ENCODE peak calls at places on chromosome 14, in seven cellular contexts. V is left ventricle myocardium inferior, G is RPMI7951, P is fibroblast of the conjunctiva, L is BJ, F is KBM-7, M is T-cell. Z is an unnamed sample.

GRCh38 chr14:85813040-85813439 is 283.1 kb downstream of the FLRT2 start:
- DNase-seq in M (no peak), P (no peak), V (no peak), F (no peak), L (no peak), G (no peak), Z (no peak)

GRCh38 chr14:87940894-87941293 is 52.1 kb downstream of the GALC start:
- DNase-seq in P (no peak), M (no peak), V (no peak), F (no peak), G (no peak), L (no peak), Z (no peak)

GRCh38 chr14:22225526-22226133 is 363.4 kb downstream of the DAD1 start:
- DNase-seq in F (no peak), G (no peak), P (no peak), L (no peak), M (no peak), V (no peak), Z (no peak)

GRCh38 chr14:51448831-51449665 is 202.7 kb upstream of the FRMD6 start:
- DNase-seq in M (no peak), G (peak), F (no peak), P (no peak), L (peak), V (peak), Z (no peak)

GRCh38 chr14:61898568-61898967 is 136.3 kb downstream of the SNAPC1 start:
- DNase-seq in F (no peak), L (no peak), P (no peak), V (no peak), M (no peak), G (no peak), Z (no peak)

GRCh38 chr14:103128631-103129300 is 5.5 kb downstream of the TNFAIP2 start:
- DNase-seq in G (no peak), V (peak), P (no peak), M (no peak), L (no peak), F (no peak), Z (no peak)

GRCh38 chr14:34710744-34711143 is 3.6 kb downstream of the CFL2 start:
- DNase-seq in F (no peak), V (no peak), M (no peak), P (no peak), L (no peak), G (no peak), Z (no peak)

GRCh38 chr14:51726166-51726899 is 74.6 kb downstream of the FRMD6 start:
- DNase-seq in V (no peak), G (no peak), M (no peak), L (no peak), F (no peak), P (no peak), Z (no peak)

GRCh38 chr14:104333903-104334811 is 195.8 kb downstream of the KIF26A start:
- DNase-seq in M (no peak), P (no peak), F (no peak), L (no peak), V (no peak), G (no peak), Z (no peak)

GRCh38 chr14:98965061-98965460 is 306.9 kb downstream of the BCL11B start:
- DNase-seq in F (no peak), V (no peak), P (no peak), L (no peak), M (no peak), G (no peak), Z (no peak)

GRCh38 chr14:70692210-70692609 is 50.5 kb downstream of the TTC9 start:
- DNase-seq in L (no peak), V (peak), P (no peak), F (no peak), M (no peak), G (peak), Z (no peak)

GRCh38 chr14:71169861-71170260 is 262.6 kb downstream of the PCNX1 start:
- DNase-seq in L (no peak), F (no peak), G (no peak), V (no peak), M (no peak), P (no peak), Z (peak)

GRCh38 chr14:21307641-21308040 is 27.8 kb downstream of the RPGRIP1 start:
- DNase-seq in F (no peak), G (no peak), V (no peak), M (no peak), L (no peak), P (no peak), Z (no peak)

GRCh38 chr14:25074112-25074511 is 24.2 kb upstream of the STXBP6 start:
- DNase-seq in V (no peak), L (no peak), G (no peak), M (no peak), F (no peak), P (no peak), Z (no peak)

GRCh38 chr14:67553547-67553946 is 20.5 kb downstream of the PLEKHH1 start:
- DNase-seq in P (no peak), V (no peak), M (no peak), L (no peak), F (no peak), G (no peak), Z (no peak)

GRCh38 chr14:46399049-46399448 is 252.5 kb downstream of the RPL10L start:
- DNase-seq in V (no peak), G (no peak), M (no peak), L (no peak), F (no peak), P (no peak), Z (no peak)

GRCh38 chr14:98162829-98163228 is 1109.2 kb downstream of the BCL11B start:
- DNase-seq in G (no peak), V (no peak), P (no peak), L (no peak), F (no peak), M (no peak), Z (no peak)

GRCh38 chr14:105126126-105126969 is 42.2 kb downstream of the JAG2 start:
- DNase-seq in F (no peak), G (no peak), M (no peak), P (no peak), L (no peak), V (no peak), Z (no peak)

GRCh38 chr14:88746042-88746441 is 46.7 kb downstream of the EML5 start:
- DNase-seq in F (no peak), M (no peak), V (no peak), G (no peak), P (no peak), L (no peak), Z (no peak)

GRCh38 chr14:49999216-49999761 is 106.4 kb downstream of the ARF6 start:
- DNase-seq in L (no peak), G (peak), F (peak), V (peak), M (peak), P (no peak), Z (peak)

GRCh38 chr14:53793790-53794560 is 162.7 kb downstream of the BMP4 start:
- DNase-seq in G (no peak), F (no peak), V (peak), L (no peak), P (no peak), M (no peak), Z (no peak)

GRCh38 chr14:102320033-102320660 is 601 bp downstream of the ZNF839 start:
- DNase-seq in L (no peak), M (peak), F (peak), G (peak), P (no peak), V (peak), Z (peak)

GRCh38 chr14:95675486-95675885 is 10.7 kb upstream of the TCL1B start:
- DNase-seq in G (no peak), F (no peak), P (no peak), L (no peak), M (no peak), V (no peak), Z (no peak)

GRCh38 chr14:72164420-72165150 is 232.4 kb downstream of the RGS6 start:
- DNase-seq in M (no peak), P (no peak), F (no peak), L (no peak), V (no peak), G (no peak), Z (no peak)

GRCh38 chr14:102155150-102155549 is 15.5 kb downstream of the WDR20 start:
- DNase-seq in G (peak), M (no peak), L (no peak), F (no peak), P (no peak), V (no peak), Z (no peak)

GRCh38 chr14:61812347-61813100 is 50.3 kb downstream of the SNAPC1 start:
- DNase-seq in M (no peak), V (no peak), G (no peak), L (no peak), P (no peak), F (no peak), Z (no peak)

GRCh38 chr14:68677901-68678300 is 115.0 kb downstream of the ZFP36L1 start:
- DNase-seq in P (no peak), M (no peak), V (no peak), F (no peak), G (no peak), L (no peak), Z (no peak)

GRCh38 chr14:76152333-76152681 is 585 bp downstream of the GPATCH2L start:
- DNase-seq in V (peak), G (peak), M (peak), L (peak), F (peak), P (peak), Z (peak)

GRCh38 chr14:105283899-105284298 is 16.9 kb downstream of the BRF1 start:
- DNase-seq in M (no peak), G (no peak), L (no peak), P (no peak), V (no peak), F (no peak), Z (no peak)

GRCh38 chr14:37168721-37169120 is 3.7 kb downstream of the SLC25A21 start:
- DNase-seq in V (no peak), P (no peak), M (no peak), F (no peak), G (no peak), L (no peak), Z (no peak)

GRCh38 chr14:32678088-32678487 is 260.6 kb upstream of the NPAS3 start:
- DNase-seq in P (no peak), V (no peak), M (no peak), L (no peak), F (no peak), G (no peak), Z (no peak)

GRCh38 chr14:96037891-96038557 is 1.1 kb upstream of the C14orf132 start:
- DNase-seq in L (no peak), M (no peak), F (no peak), V (peak), P (peak), G (peak), Z (peak)

GRCh38 chr14:65482769-65483438 is 70.4 kb downstream of the FUT8 start:
- DNase-seq in P (no peak), F (no peak), L (no peak), M (no peak), G (no peak), V (no peak), Z (no peak)